ENCODE peak calls at places on chromosomes 6 and 20, in four cellular contexts. Z is H1, P is HepG2, U is K562. B is an unnamed sample. For H3K4me1, the result is how much of the 10 kb centered on the place peaks cover.

GRCh38 chr20:12947691-12948090 is 61.1 kb upstream of the SPTLC3 start:
- DNase-seq in Z (no peak), P (no peak), U (no peak), B (no peak)

GRCh38 chr6:42720739-42721138 is 1.7 kb downstream of the PRPH2 start:
- DNase-seq in Z (no peak), P (no peak), U (no peak), B (no peak)

GRCh38 chr6:29552512-29553051 is 7.0 kb downstream of the UBD start:
- DNase-seq in Z (no peak), P (no peak), U (no peak), B (peak)

GRCh38 chr20:52985687-52986086 is 13.5 kb downstream of the TSHZ2 start:
- DNase-seq in Z (no peak), P (no peak), U (no peak), B (no peak)

GRCh38 chr6:65189344-65189743 is 517.7 kb downstream of the EYS start:
- DNase-seq in Z (no peak), P (no peak), U (no peak), B (no peak)

GRCh38 chr6:13229205-13230085 is 98.9 kb downstream of the TBC1D7 start:
- DNase-seq in Z (no peak), P (peak), U (peak), B (peak)

GRCh38 chr6:113967777-113968176 is 3.2 kb downstream of the HDAC2 start:
- DNase-seq in Z (no peak), P (no peak), U (no peak), B (no peak)

GRCh38 chr6:32603888-32604287 is 14.2 kb upstream of the HLA-DRB1 start:
- DNase-seq in Z (no peak), P (no peak), U (no peak), B (no peak)

GRCh38 chr6:140966676-140967075 is 1166.0 kb upstream of the GJE1 start:
- DNase-seq in Z (no peak), P (no peak), U (no peak), B (no peak)

GRCh38 chr20:59123011-59123676 is 40.5 kb upstream of the ZNF831 start:
- DNase-seq in Z (no peak), P (no peak), U (no peak), B (no peak)

GRCh38 chr6:30447237-30447636 is 42.1 kb upstream of the HLA-E start:
- DNase-seq in Z (peak), P (peak), U (peak), B (peak)

GRCh38 chr20:20003088-20003954 is 13.8 kb upstream of the NAA20 start:
- DNase-seq in Z (no peak), P (no peak), U (no peak), B (no peak)
- TF ChIP-seq EP300 in Z (no peak), P (no peak), U (no peak), B (no peak)

GRCh38 chr20:17559338-17559737 is 10.5 kb upstream of the DSTN start:
- DNase-seq in Z (no peak), P (no peak), U (no peak), B (no peak)
- H3K4me1 ChIP-seq in Z (under half), P (under half), U (under half), B (half or more)

GRCh38 chr20:50336631-50337030 is 146.0 kb downstream of the CEBPB start:
- DNase-seq in Z (no peak), P (no peak), U (no peak), B (no peak)

GRCh38 chr20:50338479-50339195 is 148.0 kb downstream of the CEBPB start:
- DNase-seq in Z (no peak), P (peak), U (peak), B (no peak)

GRCh38 chr20:50339196-50339901 is 148.7 kb downstream of the CEBPB start:
- DNase-seq in Z (no peak), P (no peak), U (no peak), B (no peak)

GRCh38 chr20:50335866-50336265 is 145.2 kb downstream of the CEBPB start:
- DNase-seq in Z (no peak), P (no peak), U (no peak), B (no peak)

GRCh38 chr20:50337521-50338466 is 147.2 kb downstream of the CEBPB start:
- DNase-seq in Z (no peak), P (no peak), U (no peak), B (no peak)
- TF ChIP-seq CHD2 in Z (no peak), P (no peak), U (no peak), B (no peak)

DNA sequence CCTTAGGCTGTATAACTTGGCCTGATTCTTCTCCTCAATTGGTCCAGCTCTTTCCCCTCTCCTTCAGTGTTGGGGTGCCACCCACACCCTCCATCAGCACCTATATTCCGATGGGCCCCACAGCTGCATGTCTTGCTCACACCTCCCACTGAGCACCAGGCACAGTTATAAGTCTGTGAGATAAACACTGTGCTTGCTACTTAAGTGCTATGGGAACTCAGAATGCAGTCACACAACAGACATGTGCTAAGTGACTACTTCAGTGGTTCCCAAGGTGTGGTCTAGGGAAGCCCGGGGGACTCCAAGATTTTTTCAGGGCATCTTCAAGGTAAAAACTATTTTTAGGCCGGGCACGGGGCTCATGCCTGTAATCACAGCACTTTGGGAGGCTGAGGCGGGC is 7.3 kb downstream of the ZC3H12D start:
- DNase-seq in Z (no peak), P (no peak), U (no peak), B (no peak)
- TF ChIP-seq EP300 in Z (no peak), P (no peak), U (no peak), B (no peak)

DNA sequence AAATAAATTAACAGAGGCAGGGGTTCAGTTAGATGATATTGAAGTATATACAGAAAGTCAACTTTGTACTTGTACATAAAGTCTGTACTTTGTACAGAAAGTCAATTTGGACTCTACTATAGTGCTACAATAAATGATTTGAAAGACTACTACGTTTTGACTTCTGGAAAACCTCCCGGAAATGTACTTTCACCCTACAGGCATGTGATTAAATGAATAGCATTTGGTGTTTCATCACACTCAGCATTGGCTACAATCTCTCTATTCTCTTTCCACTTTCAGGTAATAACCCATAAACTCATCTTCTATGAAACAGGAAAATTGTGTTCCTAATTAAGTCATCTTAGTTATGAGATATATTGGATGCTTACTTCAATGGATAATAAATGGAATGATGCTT is 25.6 kb upstream of the MC3R start:
- DNase-seq in Z (no peak), P (no peak), U (no peak), B (no peak)
- H3K4me1 ChIP-seq in Z (under half), P (under half), U (under half), B (under half)

DNA sequence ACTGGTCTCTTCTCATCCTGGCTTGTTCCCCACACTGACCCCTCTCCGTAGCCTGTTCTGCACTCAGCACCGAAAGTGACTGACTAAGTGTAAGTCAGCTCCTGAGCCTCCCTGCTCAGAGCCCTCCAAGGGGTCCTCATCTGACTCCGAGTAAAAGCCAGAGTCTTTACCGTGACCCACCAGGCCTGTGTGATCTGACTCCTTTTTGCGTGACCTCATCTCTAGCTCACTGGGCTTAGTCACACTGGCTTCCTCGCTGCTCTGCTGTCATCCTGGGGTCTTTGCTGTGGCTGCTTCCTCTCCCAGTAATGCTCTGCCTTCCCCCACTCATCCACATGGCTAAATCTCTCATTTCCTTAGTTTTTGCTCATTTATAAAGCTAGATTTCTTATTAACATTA is 116.6 kb downstream of the PLCB4 start:
- DNase-seq in Z (no peak), P (no peak), U (no peak), B (no peak)
- TF ChIP-seq CHD2 in Z (no peak), P (no peak), U (no peak), B (no peak)

GRCh38 chr6:133410628-133411027 is 169.5 kb downstream of the EYA4 start:
- DNase-seq in Z (no peak), P (no peak), U (no peak), B (peak)
- TF ChIP-seq EP300 in Z (no peak), P (no peak), U (no peak), B (no peak)

B was measured in A549.